ENCODE peak calls at places on chromosomes 16 and 17, in four cellular contexts. O is left lung, C is cardiac fibroblast, L is lung. A is an unnamed sample.

GRCh38 chr17:77571562-77571981 is 386.9 kb upstream of the TNRC6C start:
- DNase-seq in O (no peak), C (peak), L (no peak), A (no peak)

GRCh38 chr17:62134397-62134796 is 69.3 kb upstream of the MED13 start:
- DNase-seq in O (no peak), C (peak), L (no peak), A (no peak)

GRCh38 chr16:67562526-67562917 is at the start of gene CTCF:
- DNase-seq in O (peak), C (peak), L (peak), A (peak)

GRCh38 chr16:19380316-19380715 is 37.4 kb upstream of the TMC5 start:
- DNase-seq in O (no peak), C (no peak), L (no peak), A (no peak)

GRCh38 chr17:73667184-73667959 is 23.1 kb upstream of the SDK2 start:
- DNase-seq in O (no peak), C (no peak), L (peak), A (no peak)

GRCh38 chr17:77247048-77247541 is 106.3 kb downstream of the SEC14L1 start:
- DNase-seq in O (peak), C (peak), L (peak), A (no peak)

GRCh38 chr16:77511053-77511452 is 76.2 kb upstream of the ADAMTS18 start:
- DNase-seq in O (no peak), C (no peak), L (no peak), A (no peak)

GRCh38 chr17:82090549-82091263 is 7.3 kb downstream of the FASN start:
- DNase-seq in O (peak), C (no peak), L (no peak), A (no peak)

GRCh38 chr16:70433456-70434103 is 5.3 kb downstream of the ST3GAL2 start:
- DNase-seq in O (no peak), C (peak), L (peak), A (peak)

GRCh38 chr17:47850692-47851573 is at the start of gene SP6:
- DNase-seq in O (peak), C (peak), L (peak), A (no peak)

GRCh38 chr16:16828913-16829398 is 450.0 kb downstream of the NPIPA7 start:
- DNase-seq in O (no peak), C (no peak), L (no peak), A (no peak)

GRCh38 chr16:56948234-56948633 is 13.5 kb upstream of the CETP start:
- DNase-seq in O (no peak), C (no peak), L (no peak), A (no peak)

GRCh38 chr17:56708220-56708567 is 114.7 kb downstream of the NOG start:
- DNase-seq in O (no peak), C (no peak), L (no peak), A (no peak)

GRCh38 chr17:31580331-31581021 is 189.0 kb downstream of the RAB11FIP4 start:
- DNase-seq in O (peak), C (peak), L (peak), A (no peak)

GRCh38 chr17:68507581-68507980 is 4.6 kb upstream of the PRKAR1A start:
- DNase-seq in O (no peak), C (peak), L (no peak), A (no peak)

GRCh38 chr17:67891481-67892119 is 66.3 kb downstream of the BPTF start:
- DNase-seq in O (no peak), C (peak), L (no peak), A (no peak)

GRCh38 chr17:37527249-37527851 is 37.7 kb downstream of the DUSP14 start:
- DNase-seq in O (no peak), C (peak), L (no peak), A (no peak)

GRCh38 chr17:19958023-19958422 is 19.6 kb downstream of the AKAP10 start:
- DNase-seq in O (no peak), C (peak), L (no peak), A (peak)

GRCh38 chr17:2718150-2718938 is 6.8 kb upstream of the CLUH start:
- DNase-seq in O (no peak), C (peak), L (no peak), A (no peak)

GRCh38 chr17:2713881-2714280 is 2.3 kb upstream of the CLUH start:
- DNase-seq in O (no peak), C (no peak), L (no peak), A (no peak)

GRCh38 chr17:2719861-2720260 is 8.3 kb upstream of the CLUH start:
- DNase-seq in O (no peak), C (no peak), L (no peak), A (no peak)

GRCh38 chr17:2712300-2713043 is 908 bp upstream of the CLUH start:
- DNase-seq in O (peak), C (no peak), L (no peak), A (no peak)

GRCh38 chr17:2716649-2717048 is 5.1 kb upstream of the CLUH start:
- DNase-seq in O (no peak), C (no peak), L (no peak), A (no peak)
- H3K4me3 ChIP-seq in O (no peak), C (no peak), L (no peak), A (no peak)

GRCh38 chr17:520447-521167 is 168.0 kb upstream of the RPH3AL start:
- DNase-seq in O (no peak), C (peak), L (no peak), A (peak)

GRCh38 chr17:518047-518735 is 165.6 kb upstream of the RPH3AL start:
- DNase-seq in O (no peak), C (no peak), L (no peak), A (no peak)

GRCh38 chr17:521561-522325 is 169.1 kb upstream of the RPH3AL start:
- DNase-seq in O (no peak), C (no peak), L (no peak), A (no peak)

GRCh38 chr17:521168-521525 is 168.5 kb upstream of the RPH3AL start:
- DNase-seq in O (no peak), C (no peak), L (no peak), A (no peak)

DNA sequence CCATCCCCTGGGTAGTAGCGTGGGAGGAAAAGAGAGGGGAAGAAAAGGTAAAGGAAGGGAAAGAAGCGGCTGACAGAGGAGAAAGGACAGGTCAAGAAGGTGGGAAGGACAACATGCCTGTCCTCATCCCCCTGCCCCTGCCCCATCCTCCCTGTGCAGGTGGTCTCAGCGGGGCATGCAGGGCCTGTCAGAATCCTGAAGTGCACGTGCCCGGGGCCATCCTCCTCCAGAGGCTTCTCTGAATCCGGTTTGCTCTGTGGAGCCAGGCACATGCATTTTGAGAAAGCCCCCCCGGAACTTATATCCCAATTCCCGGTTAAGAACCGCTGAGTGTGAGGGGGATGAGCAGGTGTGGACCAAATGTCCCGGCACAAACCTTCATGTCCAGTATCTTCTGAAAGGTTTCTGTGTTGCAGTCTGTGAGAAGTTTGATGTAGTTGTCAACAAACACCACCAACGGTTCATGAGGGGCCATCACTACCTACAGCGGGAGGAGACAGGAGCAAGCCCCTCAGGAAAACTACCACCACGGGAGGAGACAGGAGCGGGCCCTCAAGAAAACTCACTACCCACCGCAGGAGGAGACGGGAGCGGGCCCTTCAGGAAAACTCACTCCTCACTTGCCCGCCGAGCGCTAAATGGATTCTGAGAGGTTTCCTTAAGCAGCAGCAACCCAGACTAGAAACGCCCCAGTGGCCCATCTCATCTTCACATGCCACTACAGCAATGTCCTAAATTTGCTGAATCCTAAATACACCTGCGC is 167.0 kb upstream of the RPH3AL start:
- DNase-seq in O (no peak), C (no peak), L (no peak), A (no peak)
- TF ChIP-seq CTCF in O (no peak), C (no peak), L (no peak), A (no peak)

GRCh38 chr16:30053376-30054015 is 12.1 kb upstream of the ALDOA start:
- DNase-seq in O (no peak), C (peak), L (no peak), A (no peak)
- H3K4me3 ChIP-seq in O (peak), C (peak), L (peak), A (peak)

DNA sequence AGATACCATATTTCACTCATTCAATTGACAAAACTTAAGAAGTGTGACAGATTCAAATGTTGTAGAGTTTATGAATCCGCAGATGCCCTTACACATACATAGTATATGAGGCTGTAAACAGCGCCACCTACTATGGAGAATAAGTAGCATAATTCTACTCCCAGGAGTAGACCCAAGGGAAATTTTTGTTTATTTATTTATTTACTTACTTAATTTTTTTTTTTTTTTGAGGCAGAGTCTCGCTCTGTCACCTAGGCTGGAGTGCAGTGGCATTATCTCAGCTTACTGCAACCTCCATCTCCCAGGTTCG is 35.5 kb downstream of the GAN start:
- DNase-seq in O (no peak), C (peak), L (no peak), A (no peak)
- TF ChIP-seq CTCF in O (no peak), C (peak), L (no peak), A (no peak)

A was measured in HFF-Myc.